ENCODE peak calls at places on chromosomes 3 and 15, in five cellular contexts. One of them, this sample, is unnamed.

GRCh38 chr15:101255615-101256350 is 3.9 kb upstream of the CHSY1 start:
- DNase-seq in HL-60: no peak
- DNase-seq in upper lobe of right lung: no peak
- DNase-seq in IMR-90: peak; percentile 92
- DNase-seq in Karpas-422: no peak
- DNase-seq in this sample: no peak

GRCh38 chr3:4675704-4676103 is 182.6 kb downstream of the ITPR1 start:
- DNase-seq in Karpas-422: no peak
- DNase-seq in HL-60: no peak
- DNase-seq in upper lobe of right lung: no peak
- DNase-seq in IMR-90: no peak
- DNase-seq in this sample: no peak

GRCh38 chr3:150261958-150262357 is 146.1 kb upstream of the TSC22D2 start:
- DNase-seq in Karpas-422: no peak
- DNase-seq in upper lobe of right lung: no peak
- DNase-seq in HL-60: no peak
- DNase-seq in IMR-90: no peak
- DNase-seq in this sample: no peak

GRCh38 chr3:193833592-193833991 is 240.6 kb downstream of the OPA1 start:
- DNase-seq in Karpas-422: no peak
- DNase-seq in HL-60: no peak
- DNase-seq in IMR-90: no peak
- DNase-seq in upper lobe of right lung: no peak
- DNase-seq in this sample: no peak

GRCh38 chr3:12908136-12908730 is 66.9 kb upstream of the RPL32 start:
- DNase-seq in Karpas-422: no peak
- DNase-seq in upper lobe of right lung: no peak
- DNase-seq in IMR-90: no peak
- DNase-seq in HL-60: no peak
- DNase-seq in this sample: no peak

GRCh38 chr3:37075955-37076354 is 82.6 kb downstream of the MLH1 start:
- DNase-seq in Karpas-422: no peak
- DNase-seq in HL-60: no peak
- DNase-seq in IMR-90: no peak
- DNase-seq in upper lobe of right lung: no peak
- DNase-seq in this sample: no peak

GRCh38 chr15:65979316-65979715 is 110.0 kb downstream of the RAB11A start:
- DNase-seq in IMR-90: peak; percentile 8
- DNase-seq in HL-60: no peak
- DNase-seq in Karpas-422: peak; percentile 87
- DNase-seq in upper lobe of right lung: no peak
- DNase-seq in this sample: peak; percentile 50

GRCh38 chr3:126914226-126914625 is 68.7 kb upstream of the PLXNA1 start:
- DNase-seq in IMR-90: no peak
- DNase-seq in upper lobe of right lung: no peak
- DNase-seq in HL-60: no peak
- DNase-seq in Karpas-422: no peak
- DNase-seq in this sample: no peak

GRCh38 chr15:68431792-68432401 is at the start of gene ITGA11:
- DNase-seq in HL-60: peak; percentile 8
- DNase-seq in Karpas-422: no peak
- DNase-seq in upper lobe of right lung: peak; percentile 80
- DNase-seq in IMR-90: peak; percentile 34
- DNase-seq in this sample: no peak

GRCh38 chr15:32952901-32953889 is 235.4 kb downstream of the GREM1 start:
- DNase-seq in HL-60: no peak
- DNase-seq in upper lobe of right lung: no peak
- DNase-seq in IMR-90: peak; percentile 59
- DNase-seq in Karpas-422: no peak
- DNase-seq in this sample: no peak

GRCh38 chr3:127694467-127695215 is 21.9 kb downstream of the ABTB1 start:
- DNase-seq in Karpas-422: peak; percentile 87
- DNase-seq in upper lobe of right lung: peak; percentile 69
- DNase-seq in IMR-90: peak; percentile 20
- DNase-seq in HL-60: no peak
- DNase-seq in this sample: no peak

GRCh38 chr3:189361103-189361835 is 189.5 kb downstream of the TPRG1 start:
- DNase-seq in Karpas-422: no peak
- DNase-seq in HL-60: no peak
- DNase-seq in upper lobe of right lung: no peak
- DNase-seq in IMR-90: no peak
- DNase-seq in this sample: no peak

GRCh38 chr3:153667341-153667740 is 453.8 kb upstream of the ARHGEF26 start:
- DNase-seq in HL-60: no peak
- DNase-seq in Karpas-422: no peak
- DNase-seq in upper lobe of right lung: no peak
- DNase-seq in IMR-90: peak; percentile 7
- DNase-seq in this sample: no peak

GRCh38 chr15:51888593-51889195 is 59.2 kb downstream of the TMOD3 start:
- DNase-seq in IMR-90: peak; percentile 31
- DNase-seq in HL-60: no peak
- DNase-seq in upper lobe of right lung: no peak
- DNase-seq in Karpas-422: peak; percentile 71
- DNase-seq in this sample: no peak

GRCh38 chr15:60389261-60390077 is 8.3 kb downstream of the ANXA2 start:
- DNase-seq in HL-60: no peak
- DNase-seq in upper lobe of right lung: no peak
- DNase-seq in Karpas-422: no peak
- DNase-seq in IMR-90: no peak
- DNase-seq in this sample: no peak

GRCh38 chr15:32936283-32936918 is 218.6 kb downstream of the GREM1 start:
- DNase-seq in HL-60: no peak
- DNase-seq in IMR-90: peak; percentile 37
- DNase-seq in Karpas-422: no peak
- DNase-seq in upper lobe of right lung: no peak
- DNase-seq in this sample: no peak

GRCh38 chr3:175005193-175005592 is 146.1 kb downstream of the NAALADL2 start:
- DNase-seq in HL-60: no peak
- DNase-seq in IMR-90: no peak
- DNase-seq in upper lobe of right lung: no peak
- DNase-seq in Karpas-422: no peak
- DNase-seq in this sample: no peak

GRCh38 chr3:106518516-106518915 is 649.7 kb upstream of the CBLB start:
- DNase-seq in upper lobe of right lung: no peak
- DNase-seq in Karpas-422: no peak
- DNase-seq in IMR-90: peak; percentile 55
- DNase-seq in HL-60: no peak
- DNase-seq in this sample: no peak

GRCh38 chr15:73352082-73352481 is 16.7 kb downstream of the HCN4 start:
- DNase-seq in Karpas-422: no peak
- DNase-seq in IMR-90: no peak
- DNase-seq in HL-60: no peak
- DNase-seq in upper lobe of right lung: no peak
- DNase-seq in this sample: no peak

GRCh38 chr15:40766194-40766830 is 2.4 kb downstream of the GCHFR start:
- DNase-seq in upper lobe of right lung: no peak
- DNase-seq in HL-60: no peak
- DNase-seq in IMR-90: peak; percentile 28
- DNase-seq in Karpas-422: no peak
- DNase-seq in this sample: no peak

GRCh38 chr3:175489406-175489805 is 630.3 kb downstream of the NAALADL2 start:
- DNase-seq in Karpas-422: no peak
- DNase-seq in HL-60: no peak
- DNase-seq in upper lobe of right lung: no peak
- DNase-seq in IMR-90: no peak
- DNase-seq in this sample: no peak

GRCh38 chr3:66722675-66723074 is 221.9 kb upstream of the LRIG1 start:
- DNase-seq in IMR-90: peak; percentile 95
- DNase-seq in Karpas-422: no peak
- DNase-seq in upper lobe of right lung: no peak
- DNase-seq in HL-60: no peak
- DNase-seq in this sample: peak; percentile 35

DNA sequence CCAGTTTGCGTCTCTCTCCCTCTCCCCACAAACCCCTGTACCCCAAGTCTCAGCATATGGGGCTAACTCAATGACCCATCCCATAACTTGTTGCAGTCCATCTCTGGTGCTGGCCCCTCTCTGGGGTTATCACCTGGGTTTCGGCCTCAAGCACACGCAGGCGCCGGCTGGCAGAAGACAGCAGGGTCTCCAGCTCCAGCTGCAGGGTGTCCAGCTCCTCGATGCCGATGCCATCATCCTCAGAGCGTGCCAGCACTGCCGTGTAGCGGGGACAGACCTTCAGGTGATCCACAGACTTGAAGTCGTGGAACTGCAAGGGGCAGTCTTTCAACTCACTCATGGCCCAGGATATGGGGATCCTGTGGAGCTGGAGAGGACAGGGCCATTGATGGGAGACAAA is 1.1 kb downstream of the TADA3 start:
- DNase-seq in HL-60: no peak
- DNase-seq in IMR-90: no peak
- DNase-seq in upper lobe of right lung: no peak
- DNase-seq in Karpas-422: no peak
- DNase-seq in this sample: no peak
- H3K4me3 ChIP-seq in HL-60: no peak overlapping the region
- H3K4me3 ChIP-seq in IMR-90: no peak overlapping the region
- H3K4me3 ChIP-seq in upper lobe of right lung: peak overlapping the region; percentile 100
- H3K4me3 ChIP-seq in Karpas-422: peak overlapping the region; percentile 91
- H3K4me3 ChIP-seq in this sample: no peak overlapping the region

DNA sequence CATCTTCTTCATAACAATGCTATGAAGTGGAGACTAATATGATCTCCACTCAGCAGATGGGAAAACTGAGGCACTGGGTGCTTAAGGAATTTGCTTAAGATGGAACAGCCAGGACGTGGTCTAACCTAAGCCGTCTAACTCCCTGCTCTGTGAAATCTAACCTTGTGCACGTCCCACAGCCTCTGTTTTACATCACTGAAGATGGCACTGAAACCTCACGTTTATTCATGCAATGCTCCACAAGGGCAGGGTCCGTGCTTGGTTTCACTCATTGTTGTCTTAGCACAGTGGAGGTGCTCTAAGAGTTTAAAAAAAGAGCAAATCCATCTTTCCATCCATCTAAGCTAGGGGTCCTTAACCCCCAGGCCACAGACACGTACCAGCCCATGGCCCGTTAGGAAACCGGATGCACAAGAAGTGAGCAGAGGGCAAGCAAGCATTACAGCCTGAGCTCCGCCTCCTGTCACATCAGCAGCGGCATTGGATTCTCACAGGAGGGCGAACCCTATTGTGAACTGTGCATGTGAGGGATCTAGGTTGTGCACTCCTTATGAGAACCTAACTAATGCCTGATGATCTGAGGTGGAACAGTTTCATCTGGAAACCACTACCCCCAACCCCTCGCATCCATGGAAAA is 118.0 kb downstream of the FOXP1 start:
- DNase-seq in IMR-90: no peak
- DNase-seq in HL-60: no peak
- DNase-seq in upper lobe of right lung: no peak
- DNase-seq in Karpas-422: no peak
- DNase-seq in this sample: no peak
- H3K4me3 ChIP-seq in IMR-90: no peak overlapping the region
- H3K4me3 ChIP-seq in HL-60: no peak overlapping the region
- H3K4me3 ChIP-seq in upper lobe of right lung: no peak overlapping the region
- H3K4me3 ChIP-seq in Karpas-422: no peak overlapping the region
- H3K4me3 ChIP-seq in this sample: no peak overlapping the region

GRCh38 chr15:62068071-62068786 is 1.5 kb downstream of the C2CD4A start:
- DNase-seq in IMR-90: no peak
- DNase-seq in upper lobe of right lung: peak; percentile 85
- DNase-seq in Karpas-422: no peak
- DNase-seq in HL-60: no peak
- DNase-seq in this sample: no peak

GRCh38 chr15:62069551-62069950 is 2.8 kb downstream of the C2CD4A start:
- DNase-seq in HL-60: no peak
- DNase-seq in IMR-90: no peak
- DNase-seq in upper lobe of right lung: no peak
- DNase-seq in Karpas-422: no peak
- DNase-seq in this sample: no peak

GRCh38 chr15:62068787-62069170 is 2.0 kb downstream of the C2CD4A start:
- DNase-seq in upper lobe of right lung: no peak
- DNase-seq in IMR-90: no peak
- DNase-seq in Karpas-422: no peak
- DNase-seq in HL-60: no peak
- DNase-seq in this sample: no peak

GRCh38 chr15:62067448-62068044 is 769 bp downstream of the C2CD4A start:
- DNase-seq in upper lobe of right lung: peak; percentile 71
- DNase-seq in IMR-90: no peak
- DNase-seq in HL-60: no peak
- DNase-seq in Karpas-422: no peak
- DNase-seq in this sample: no peak

DNA sequence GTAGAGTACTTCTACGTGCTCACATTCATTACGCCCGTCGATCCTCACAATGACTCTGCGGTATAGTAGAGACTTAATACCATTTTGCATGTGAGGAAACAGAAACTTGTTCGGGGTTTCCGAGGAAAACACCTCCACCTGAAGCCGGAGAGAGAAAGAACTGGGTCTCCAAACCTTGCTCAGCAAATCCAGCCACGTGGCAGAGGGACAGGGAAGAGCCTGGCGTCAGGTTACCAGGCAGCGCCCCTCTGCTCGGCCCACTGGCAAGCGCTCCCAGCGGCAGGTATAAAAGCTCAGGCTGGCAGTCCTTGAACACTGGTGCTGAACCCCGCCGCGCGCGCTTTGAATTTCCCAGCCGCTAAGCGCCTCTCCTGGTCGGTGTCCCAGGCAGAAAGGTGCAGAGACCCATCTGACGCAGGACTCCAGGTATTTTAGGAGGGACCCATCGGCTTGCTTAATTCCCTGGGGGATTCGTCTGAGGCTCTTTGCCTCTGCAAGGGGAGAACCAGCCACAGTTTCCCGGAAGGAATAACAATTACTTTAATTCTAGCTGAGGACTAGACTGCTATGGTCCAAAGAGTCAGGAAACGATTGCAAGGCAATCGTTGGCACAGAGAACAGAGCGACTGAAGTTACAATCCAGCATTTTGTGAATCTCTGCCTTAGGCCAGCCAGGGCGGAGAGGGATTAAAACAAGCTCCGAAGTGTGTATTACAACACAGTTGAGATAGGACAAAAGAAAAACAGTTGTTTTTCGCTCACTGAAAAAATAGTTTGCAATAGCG is at the start of gene C2CD4A:
- DNase-seq in IMR-90: peak; percentile 42
- DNase-seq in Karpas-422: peak; percentile 79
- DNase-seq in upper lobe of right lung: peak; percentile 87
- DNase-seq in HL-60: no peak
- DNase-seq in this sample: no peak
- H3K4me3 ChIP-seq in IMR-90: peak within 1 kb of the TSS; percentile 23
- H3K4me3 ChIP-seq in Karpas-422: peak within 1 kb of the TSS; percentile 69
- H3K4me3 ChIP-seq in upper lobe of right lung: peak within 1 kb of the TSS; percentile 58
- H3K4me3 ChIP-seq in HL-60: peak within 1 kb of the TSS; percentile 33
- H3K4me3 ChIP-seq in this sample: peak within 1 kb of the TSS; percentile 34

GRCh38 chr3:98887684-98888083 is 13.8 kb downstream of the DCBLD2 start:
- DNase-seq in upper lobe of right lung: no peak
- DNase-seq in HL-60: no peak
- DNase-seq in Karpas-422: no peak
- DNase-seq in IMR-90: no peak
- DNase-seq in this sample: no peak
- H3K4me3 ChIP-seq in upper lobe of right lung: no peak overlapping the region
- H3K4me3 ChIP-seq in HL-60: no peak overlapping the region
- H3K4me3 ChIP-seq in Karpas-422: no peak overlapping the region
- H3K4me3 ChIP-seq in IMR-90: no peak overlapping the region
- H3K4me3 ChIP-seq in this sample: peak overlapping the region; percentile 96